ENCODE peak calls at places on chromosomes 3 and 15, in eight cellular contexts. U, T, C, N, G, R, B and Y are unnamed samples.

GRCh38 chr3:19885468-19885867 is 48.5 kb downstream of the EFHB start:
- DNase-seq in U (no peak), T (no peak), C (no peak), N (peak; percentile 44), G (peak; percentile 5), R (peak; percentile 50), B (peak; percentile 50), Y (peak; percentile 73)

GRCh38 chr3:152202976-152203626 is 65.6 kb upstream of the MBNL1 start:
- DNase-seq in U (no peak), T (no peak), C (no peak), N (peak; percentile 5), G (no peak), R (no peak), B (no peak), Y (peak; percentile 32)

GRCh38 chr15:74399100-74399499 is 31.7 kb upstream of the CYP11A1 start:
- DNase-seq in U (no peak), T (no peak), C (no peak), N (no peak), G (no peak), R (no peak), B (no peak), Y (no peak)

GRCh38 chr3:50502584-50503423 is 630 bp downstream of the CACNA2D2 start:
- DNase-seq in U (no peak), T (no peak), C (peak; percentile 29), N (no peak), G (peak; percentile 47), R (no peak), B (no peak), Y (no peak)

GRCh38 chr15:67134577-67135492 is 69.4 kb downstream of the SMAD3 start:
- DNase-seq in U (peak; percentile 37), T (no peak), C (no peak), N (no peak), G (no peak), R (no peak), B (no peak), Y (no peak)

GRCh38 chr3:122794779-122795673 is at the start of gene SLC49A4:
- DNase-seq in U (peak; percentile 73), T (peak; percentile 59), C (peak; percentile 70), N (peak; percentile 79), G (peak; percentile 86), R (peak; percentile 93), B (peak; percentile 62), Y (peak; percentile 88)

GRCh38 chr3:42080452-42080872 is 10.7 kb upstream of the TRAK1 start:
- DNase-seq in U (no peak), T (no peak), C (no peak), N (peak; percentile 57), G (no peak), R (no peak), B (peak; percentile 76), Y (no peak)

GRCh38 chr15:52343831-52344230 is 48.2 kb upstream of the MYO5C start:
- DNase-seq in U (no peak), T (no peak), C (no peak), N (no peak), G (no peak), R (no peak), B (peak; percentile 62), Y (no peak)

GRCh38 chr3:138097192-138097829 is 18.1 kb downstream of the DZIP1L start:
- DNase-seq in U (no peak), T (no peak), C (no peak), N (no peak), G (peak; percentile 33), R (no peak), B (no peak), Y (no peak)

GRCh38 chr3:126959921-126960603 is 22.9 kb upstream of the PLXNA1 start:
- DNase-seq in U (no peak), T (no peak), C (no peak), N (peak; percentile 53), G (peak; percentile 22), R (no peak), B (peak; percentile 69), Y (no peak)

GRCh38 chr3:161028485-161029018 is 76.6 kb downstream of the B3GALNT1 start:
- DNase-seq in U (no peak), T (peak; percentile 2), C (no peak), N (no peak), G (no peak), R (no peak), B (no peak), Y (no peak)

GRCh38 chr3:184366619-184367321 is 5.3 kb downstream of the POLR2H start:
- DNase-seq in U (no peak), T (no peak), C (no peak), N (no peak), G (no peak), R (no peak), B (peak; percentile 82), Y (no peak)

GRCh38 chr3:56355570-56356185 is 112.6 kb downstream of the ERC2 start:
- DNase-seq in U (no peak), T (no peak), C (no peak), N (peak; percentile 18), G (no peak), R (no peak), B (no peak), Y (no peak)

GRCh38 chr3:160564205-160564922 is 1.0 kb downstream of the KPNA4 start:
- DNase-seq in U (peak; percentile 41), T (no peak), C (peak; percentile 8), N (peak; percentile 12), G (peak; percentile 37), R (no peak), B (no peak), Y (no peak)

GRCh38 chr3:58639001-58639400 is 27.6 kb downstream of the FAM3D start:
- DNase-seq in U (no peak), T (no peak), C (no peak), N (no peak), G (no peak), R (no peak), B (no peak), Y (no peak)

GRCh38 chr15:78732634-78733033 is 78.6 kb downstream of the ADAMTS7 start:
- DNase-seq in U (peak; percentile 19), T (no peak), C (no peak), N (no peak), G (no peak), R (no peak), B (no peak), Y (no peak)

GRCh38 chr3:45224824-45225464 is 1.1 kb downstream of the TMEM158 start:
- DNase-seq in U (peak; percentile 74), T (peak; percentile 31), C (peak; percentile 71), N (peak; percentile 75), G (peak; percentile 86), R (peak; percentile 57), B (peak; percentile 73), Y (peak; percentile 75)
- TF ChIP-seq CTCF in U (peak; percentile 71), T (peak; percentile 77), C (peak; percentile 65), N (peak; percentile 61), G (peak; percentile 53), R (peak; percentile 55), B (peak; percentile 60), Y (peak; percentile 89)

DNA sequence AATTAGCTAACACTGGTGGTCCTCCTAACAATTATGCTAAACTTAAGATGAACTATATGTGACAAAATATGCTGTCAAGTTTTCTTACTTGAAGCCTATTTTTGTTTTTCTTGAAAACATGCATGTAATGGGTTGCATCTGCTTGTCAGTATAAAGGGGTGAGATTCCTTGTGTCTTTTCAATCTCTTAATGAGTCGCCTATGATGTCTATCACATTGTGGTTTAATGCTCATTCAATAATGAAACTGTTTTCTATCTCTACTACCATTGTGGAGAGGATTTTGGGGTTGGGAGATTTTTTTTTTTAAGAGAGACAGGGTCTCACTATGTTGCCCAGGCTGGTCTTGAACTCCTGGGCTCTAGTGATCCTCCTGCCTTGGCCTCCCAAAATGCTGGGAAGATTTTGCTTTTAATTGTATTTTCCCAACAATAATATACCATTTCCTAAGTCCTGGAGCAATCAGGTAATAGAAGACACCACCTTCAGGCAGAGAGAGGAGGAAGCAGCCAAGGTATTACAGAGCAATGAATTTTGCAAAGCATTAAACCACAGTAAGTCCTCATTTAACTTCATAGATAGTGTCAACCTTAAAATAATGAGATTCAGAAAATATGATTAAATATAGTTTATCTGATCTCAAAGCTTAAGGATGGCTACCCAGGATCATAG is 17.4 kb upstream of the TRMT10C start:
- DNase-seq in U (no peak), T (no peak), C (no peak), N (no peak), G (no peak), R (no peak), B (no peak), Y (no peak)
- TF ChIP-seq CTCF in U (no peak), T (peak; percentile 29), C (no peak), N (no peak), G (no peak), R (no peak), B (no peak), Y (no peak)

GRCh38 chr3:62051506-62051905 is 321.8 kb downstream of the FEZF2 start:
- DNase-seq in U (no peak), T (no peak), C (no peak), N (peak; percentile 7), G (peak; percentile 21), R (no peak), B (peak; percentile 11), Y (peak; percentile 4)
- TF ChIP-seq CTCF in U (no peak), T (peak; percentile 52), C (peak; percentile 51), N (no peak), G (peak; percentile 36), R (no peak), B (peak; percentile 35), Y (no peak)

GRCh38 chr3:25910997-25911396 is 121.1 kb downstream of the OXSM start:
- DNase-seq in U (peak; percentile 31), T (no peak), C (peak; percentile 18), N (peak; percentile 52), G (no peak), R (no peak), B (no peak), Y (peak; percentile 66)
- TF ChIP-seq CTCF in U (no peak), T (peak; percentile 81), C (peak; percentile 50), N (no peak), G (peak; percentile 54), R (peak; percentile 44), B (peak; percentile 32), Y (peak; percentile 53)

GRCh38 chr3:177468816-177469590 is 271.7 kb upstream of the TBL1XR1 start:
- DNase-seq in U (no peak), T (no peak), C (no peak), N (no peak), G (no peak), R (no peak), B (peak; percentile 55), Y (no peak)
- TF ChIP-seq CTCF in U (no peak), T (no peak), C (no peak), N (no peak), G (no peak), R (no peak), B (no peak), Y (no peak)